ENCODE peak calls at places on chromosome 19, in seven cellular contexts. N is HFF-Myc, P is kidney, R is uterus, Q is GM23338, S is breast epithelium, G is upper lobe of right lung. F is an unnamed sample.
A peak's percentile ranks its signal among the peaks of the same experiment; 100 is the strongest.

GRCh38 chr19:43820098-43820860 is 6.8 kb upstream of the ZNF283 start:
- DNase-seq in Q (peak; percentile 91), S (peak; percentile 52), P (peak; percentile 77), G (peak; percentile 71), N (no peak), R (peak; percentile 20), F (peak; percentile 62)

GRCh38 chr19:35882074-35882832 is 13.9 kb downstream of the APLP1 start:
- DNase-seq in S (no peak), P (no peak), Q (peak; percentile 68), G (no peak), R (peak; percentile 60), N (peak; percentile 63), F (peak; percentile 83)

GRCh38 chr19:29812080-29812880 is 489 bp downstream of the CCNE1 start:
- DNase-seq in P (peak; percentile 84), S (no peak), R (no peak), G (peak; percentile 66), N (no peak), Q (peak; percentile 35), F (no peak)

GRCh38 chr19:23991170-23991569 is 76.5 kb downstream of the ZNF726 start:
- DNase-seq in N (no peak), S (no peak), R (no peak), G (no peak), Q (peak; percentile 1), P (no peak), F (peak; percentile 80)

GRCh38 chr19:48878219-48879024 is 6.2 kb downstream of the PPP1R15A start:
- DNase-seq in P (no peak), R (no peak), S (no peak), N (no peak), Q (no peak), G (no peak), F (no peak)

GRCh38 chr19:5058456-5059190 is 89.7 kb downstream of the KDM4B start:
- DNase-seq in R (no peak), S (no peak), P (no peak), G (no peak), Q (no peak), N (no peak), F (peak; percentile 23)

GRCh38 chr19:47679922-47680857 is 33.0 kb upstream of the EHD2 start:
- DNase-seq in Q (no peak), N (no peak), P (peak; percentile 74), S (no peak), R (no peak), G (peak; percentile 42), F (no peak)

GRCh38 chr19:31334101-31334848 is 15.0 kb downstream of the TSHZ3 start:
- DNase-seq in P (no peak), Q (peak; percentile 45), N (no peak), R (peak; percentile 10), G (no peak), S (no peak), F (peak; percentile 84)

GRCh38 chr19:15195381-15195964 is 5.3 kb downstream of the NOTCH3 start:
- DNase-seq in N (no peak), S (peak; percentile 85), R (peak; percentile 53), G (peak; percentile 86), P (peak; percentile 95), Q (peak; percentile 93), F (peak; percentile 96)

GRCh38 chr19:18436651-18437478 is 1.1 kb downstream of the ISYNA1 start:
- DNase-seq in N (peak; percentile 70), G (peak; percentile 81), P (peak; percentile 94), Q (peak; percentile 96), R (peak; percentile 84), S (no peak), F (peak; percentile 54)

GRCh38 chr19:38061294-38061693 is 154.3 kb downstream of the SIPA1L3 start:
- DNase-seq in N (peak; percentile 79), P (no peak), Q (no peak), G (no peak), R (no peak), S (no peak), F (peak; percentile 52)

GRCh38 chr19:18322318-18322758 is 538 bp downstream of the LSM4 start:
- DNase-seq in G (no peak), N (no peak), R (no peak), Q (peak; percentile 81), P (no peak), S (no peak), F (peak; percentile 44)

GRCh38 chr19:681029-681626 is 4.9 kb downstream of the FSTL3 start:
- DNase-seq in G (peak; percentile 97), P (peak; percentile 90), Q (peak; percentile 96), R (no peak), N (no peak), S (peak; percentile 53), F (peak; percentile 92)
- H3K4me3 ChIP-seq in G (peak overlapping the region; percentile 68), P (no peak overlapping the region), Q (peak overlapping the region; percentile 76), R (peak overlapping the region; percentile 68), N (peak overlapping the region; percentile 42), S (peak overlapping the region; percentile 72), F (peak overlapping the region; percentile 46)

DNA sequence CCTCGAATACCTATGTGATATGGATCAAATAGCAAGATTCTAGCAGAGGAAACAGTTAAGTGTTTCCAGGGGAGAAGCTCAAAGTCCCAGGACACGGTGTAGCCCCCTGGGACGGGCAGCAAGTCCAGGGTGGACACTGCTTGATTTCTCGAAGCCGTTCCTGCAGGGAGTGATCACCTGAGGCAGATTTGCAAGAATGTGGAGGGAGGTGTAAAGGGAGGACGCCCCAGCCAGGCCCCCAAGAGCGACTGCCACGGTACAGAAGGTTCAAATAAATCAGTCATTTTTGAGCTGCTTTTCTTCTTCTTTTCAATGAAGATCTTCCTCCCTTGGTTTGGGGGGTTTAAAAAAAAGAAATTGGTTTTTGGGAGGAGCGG is 41.4 kb downstream of the KLF2 start:
- DNase-seq in G (no peak), N (no peak), S (no peak), Q (no peak), R (no peak), P (peak; percentile 45), F (no peak)
- H3K4me3 ChIP-seq in G (no peak overlapping the region), N (no peak overlapping the region), S (no peak overlapping the region), Q (no peak overlapping the region), R (no peak overlapping the region), P (no peak overlapping the region), F (no peak overlapping the region)

GRCh38 chr19:54532528-54532927 is 29.9 kb downstream of the LAIR2 start:
- DNase-seq in R (no peak), G (no peak), N (no peak), P (no peak), Q (no peak), S (no peak), F (no peak)
- H3K4me3 ChIP-seq in R (no peak overlapping the region), G (no peak overlapping the region), N (no peak overlapping the region), P (no peak overlapping the region), Q (no peak overlapping the region), S (no peak overlapping the region), F (no peak overlapping the region)

DNA sequence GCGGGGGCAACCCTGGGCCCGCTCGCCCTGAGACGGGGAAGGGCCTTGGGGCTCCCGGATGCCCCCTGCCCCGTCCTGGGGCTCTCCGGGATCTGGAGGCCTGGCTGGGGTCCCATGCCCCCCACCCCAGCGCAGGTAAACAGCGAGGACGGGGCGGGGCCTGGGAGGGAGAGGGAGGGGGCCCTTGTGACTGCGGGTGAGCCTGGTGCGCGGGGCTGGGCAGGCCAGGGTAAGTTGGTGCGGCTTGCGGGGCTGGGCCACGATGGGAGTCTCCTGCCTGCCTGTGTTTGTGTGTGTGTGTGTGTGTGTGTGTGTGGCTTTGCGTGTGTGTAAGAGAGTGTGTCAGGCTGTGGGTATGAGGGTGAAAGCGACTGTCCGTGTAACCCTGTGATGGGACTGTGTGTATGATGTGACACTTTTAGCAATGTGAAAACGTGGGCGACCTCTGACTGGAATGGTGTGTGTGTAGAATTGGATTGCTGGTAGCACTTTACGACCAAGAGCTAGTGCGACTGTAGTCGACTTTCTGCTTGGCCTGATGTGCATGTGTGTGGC is 426 bp downstream of the KLC3 start:
- DNase-seq in G (no peak), R (no peak), S (no peak), N (no peak), P (no peak), Q (peak; percentile 56), F (peak; percentile 53)
- H3K4me3 ChIP-seq in G (peak overlapping the region; percentile 37), R (no peak overlapping the region), S (peak overlapping the region; percentile 63), N (no peak overlapping the region), P (no peak overlapping the region), Q (peak overlapping the region; percentile 80), F (peak overlapping the region; percentile 74)

GRCh38 chr19:46296722-46297431 is at the start of gene HIF3A:
- DNase-seq in S (no peak), G (peak; percentile 86), Q (peak; percentile 99), N (no peak), P (peak; percentile 86), R (peak; percentile 75), F (no peak)

GRCh38 chr19:46297700-46298476 is 1.0 kb downstream of the HIF3A start:
- DNase-seq in S (peak; percentile 69), Q (no peak), R (peak; percentile 79), N (no peak), P (peak; percentile 93), G (peak; percentile 82), F (no peak)

GRCh38 chr19:46298477-46299003 is 1.7 kb downstream of the HIF3A start:
- DNase-seq in G (no peak), R (no peak), N (no peak), Q (peak; percentile 45), S (no peak), P (no peak), F (no peak)

GRCh38 chr19:46299695-46300094 is 2.9 kb downstream of the HIF3A start:
- DNase-seq in S (no peak), R (no peak), G (peak; percentile 41), N (no peak), Q (no peak), P (no peak), F (no peak)

GRCh38 chr19:46299004-46299509 is 2.2 kb downstream of the HIF3A start:
- DNase-seq in S (peak; percentile 99), G (peak; percentile 97), Q (no peak), N (peak; percentile 70), P (peak; percentile 99), R (peak; percentile 95), F (peak; percentile 83)
- H3K4me3 ChIP-seq in S (peak overlapping the region; percentile 48), G (peak overlapping the region; percentile 62), Q (peak overlapping the region; percentile 91), N (no peak overlapping the region), P (peak overlapping the region; percentile 38), R (peak overlapping the region; percentile 35), F (no peak overlapping the region)